ENCODE peak calls at places on chromosomes 1 and 21, in five cellular contexts. P, S, C, R and A are unnamed samples.

GRCh38 chr1:2971146-2971501 is 50.1 kb upstream of the ACTRT2 start:
- DNase-seq in S (no peak), P (no peak), R (no peak), C (no peak), A (no peak)

GRCh38 chr1:195097316-195097715 is 1510.9 kb downstream of the KCNT2 start:
- DNase-seq in S (no peak), R (peak; percentile 73), P (no peak), C (no peak), A (no peak)

GRCh38 chr21:28675265-28676041 is 317.2 kb downstream of the LTN1 start:
- DNase-seq in P (peak; percentile 64), R (peak; percentile 64), S (no peak), C (no peak), A (no peak)

GRCh38 chr1:78839704-78840277 is 166.7 kb downstream of the ADGRL4 start:
- DNase-seq in P (peak; percentile 81), C (no peak), R (peak; percentile 58), S (no peak), A (no peak)

GRCh38 chr1:200836213-200836612 is 36.6 kb upstream of the GPR25 start:
- DNase-seq in P (no peak), C (no peak), R (no peak), S (no peak), A (no peak)

GRCh38 chr1:207810173-207810572 is 58.3 kb downstream of the CD46 start:
- DNase-seq in R (peak; percentile 66), P (peak; percentile 86), S (no peak), C (peak; percentile 26), A (no peak)

GRCh38 chr1:189131576-189131975 is 1346.1 kb downstream of the BRINP3 start:
- DNase-seq in C (no peak), P (no peak), R (peak; percentile 5), S (no peak), A (no peak)

GRCh38 chr1:241849345-241849695 is 1.3 kb downstream of the EXO1 start:
- DNase-seq in S (no peak), C (no peak), R (no peak), P (no peak), A (no peak)

GRCh38 chr1:182629674-182630073 is 25.5 kb upstream of the RGS16 start:
- DNase-seq in P (no peak), C (no peak), R (no peak), S (no peak), A (no peak)

GRCh38 chr21:46113497-46114176 is 15.7 kb downstream of the COL6A2 start:
- DNase-seq in S (peak; percentile 9), R (no peak), P (no peak), C (no peak), A (no peak)

GRCh38 chr1:77589231-77589630 is 93.2 kb downstream of the ZZZ3 start:
- DNase-seq in C (no peak), S (no peak), P (no peak), R (no peak), A (no peak)

GRCh38 chr1:235557495-235557894 is 53.2 kb upstream of the B3GALNT2 start:
- DNase-seq in R (no peak), C (no peak), P (no peak), S (no peak), A (no peak)
- TF ChIP-seq CTCF in R (no peak), C (no peak), P (no peak), S (no peak), A (peak; percentile 31)

DNA sequence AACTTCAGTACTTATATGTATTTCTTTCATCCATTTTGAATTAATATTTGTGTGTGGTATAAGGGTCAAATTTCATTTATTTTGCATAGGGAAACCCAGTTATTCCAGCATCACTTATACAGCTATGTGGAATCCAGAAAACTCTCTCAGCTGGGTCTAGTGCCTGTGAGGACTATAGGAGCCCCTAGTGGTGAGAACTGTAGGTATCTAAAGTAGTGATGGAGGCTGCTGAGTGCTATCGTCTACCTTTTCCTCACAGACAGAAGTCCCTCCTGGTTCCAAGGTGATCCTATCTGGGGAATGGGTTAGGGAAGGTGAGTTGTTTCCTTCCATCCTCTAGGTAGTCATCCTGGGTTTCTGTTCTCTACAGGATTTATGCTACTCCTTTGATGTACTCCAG is 352.0 kb upstream of the C1orf87 start:
- DNase-seq in C (no peak), P (peak; percentile 32), S (no peak), R (peak; percentile 21), A (no peak)
- TF ChIP-seq CTCF in C (no peak), P (peak; percentile 58), S (no peak), R (peak; percentile 44), A (peak; percentile 10)

GRCh38 chr1:109112056-109112651 is 1.8 kb upstream of the ELAPOR1 start:
- DNase-seq in R (peak; percentile 49), C (no peak), S (no peak), P (peak; percentile 59), A (no peak)
- TF ChIP-seq CTCF in R (peak; percentile 42), C (no peak), S (no peak), P (peak; percentile 34), A (peak; percentile 30)

DNA sequence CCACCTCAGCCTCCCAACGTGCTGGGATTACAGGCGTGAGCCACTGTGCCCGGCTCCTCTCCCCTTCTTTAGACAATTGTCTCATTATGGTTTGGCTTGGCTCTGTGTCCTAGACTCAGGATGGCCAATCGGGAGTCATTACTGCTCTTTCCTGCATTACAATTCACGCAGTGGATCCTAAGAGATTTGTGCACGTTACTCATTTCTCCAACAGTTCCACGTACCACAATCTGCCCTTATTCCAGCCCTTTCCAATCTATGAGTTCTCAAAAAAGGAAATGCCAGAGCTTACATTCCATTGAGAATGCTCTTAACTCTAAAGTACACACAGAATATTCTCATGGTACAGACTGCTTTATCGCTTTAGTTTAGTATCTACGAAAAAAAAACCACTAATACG is 357.0 kb downstream of the GPATCH2 start:
- DNase-seq in S (no peak), P (peak; percentile 74), C (no peak), R (no peak), A (no peak)
- TF ChIP-seq CTCF in S (no peak), P (no peak), C (no peak), R (no peak), A (no peak)

GRCh38 chr1:91502138-91502881 is 1.7 kb downstream of the CDC7 start:
- DNase-seq in R (no peak), S (no peak), C (no peak), P (peak; percentile 9), A (no peak)
- TF ChIP-seq CTCF in R (no peak), S (no peak), C (no peak), P (no peak), A (no peak)

GRCh38 chr1:145916745-145917144 is 1.8 kb downstream of the PEX11B start:
- DNase-seq in S (no peak), P (peak; percentile 35), R (no peak), C (no peak), A (no peak)

GRCh38 chr1:145917595-145917994 is 922 bp downstream of the PEX11B start:
- DNase-seq in S (no peak), R (no peak), P (no peak), C (no peak), A (no peak)

GRCh38 chr1:145922266-145922665 is 3.7 kb upstream of the PEX11B start:
- DNase-seq in C (no peak), R (no peak), S (no peak), P (peak; percentile 33), A (no peak)

GRCh38 chr1:145918144-145918991 is at the start of gene PEX11B:
- DNase-seq in P (peak; percentile 90), S (peak; percentile 78), C (peak; percentile 91), R (peak; percentile 92), A (peak; percentile 91)

GRCh38 chr1:145918992-145919939 is 749 bp upstream of the PEX11B start:
- DNase-seq in C (peak; percentile 73), P (peak; percentile 60), S (no peak), R (peak; percentile 26), A (no peak)
- TF ChIP-seq CTCF in C (no peak), P (no peak), S (no peak), R (no peak), A (no peak)

DNA sequence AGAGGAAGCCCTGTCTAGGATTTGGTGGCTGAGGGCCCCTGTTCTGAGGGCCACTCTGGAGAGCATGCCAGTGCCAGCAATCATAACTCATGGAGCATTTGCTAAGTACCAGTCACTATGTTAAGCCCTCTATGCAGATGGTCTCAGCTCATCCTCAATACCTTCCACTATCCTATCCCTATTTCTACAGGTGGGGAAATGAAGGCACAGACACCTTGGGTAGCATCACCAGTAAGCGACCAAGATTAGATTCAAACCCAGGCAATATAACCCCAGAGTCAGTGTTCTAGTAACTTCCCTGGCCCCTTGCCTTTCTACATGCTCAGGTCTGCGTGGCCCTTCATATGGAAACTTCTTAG is 7.9 kb upstream of the NBPF1 start:
- DNase-seq in S (peak; percentile 22), C (no peak), P (no peak), R (no peak), A (no peak)
- TF ChIP-seq CTCF in S (no peak), C (no peak), P (no peak), R (no peak), A (no peak)

GRCh38 chr1:209191242-209191626 is 392.3 kb upstream of the CAMK1G start:
- DNase-seq in R (no peak), P (no peak), C (no peak), S (no peak), A (no peak)

GRCh38 chr1:209187589-209187988 is 395.9 kb upstream of the CAMK1G start:
- DNase-seq in R (no peak), P (no peak), C (no peak), S (no peak), A (no peak)

GRCh38 chr1:209196140-209196539 is 387.4 kb upstream of the CAMK1G start:
- DNase-seq in C (no peak), P (no peak), S (no peak), R (no peak), A (no peak)

GRCh38 chr1:209190591-209191241 is 392.8 kb upstream of the CAMK1G start:
- DNase-seq in S (no peak), R (peak; percentile 65), C (peak; percentile 58), P (peak; percentile 18), A (no peak)
- TF ChIP-seq CTCF in S (no peak), R (peak; percentile 86), C (no peak), P (peak; percentile 50), A (peak; percentile 99)

GRCh38 chr1:14808768-14809167 is 210.3 kb downstream of the KAZN start:
- DNase-seq in S (no peak), R (no peak), P (no peak), C (no peak), A (no peak)

GRCh38 chr1:14800500-14801069 is 202.1 kb downstream of the KAZN start:
- DNase-seq in S (no peak), C (no peak), P (no peak), R (no peak), A (no peak)

GRCh38 chr1:14806772-14807171 is 208.3 kb downstream of the KAZN start:
- DNase-seq in C (no peak), S (no peak), R (no peak), P (no peak), A (no peak)

GRCh38 chr1:14803002-14803789 is 204.7 kb downstream of the KAZN start:
- DNase-seq in C (no peak), S (no peak), R (no peak), P (no peak), A (no peak)

DNA sequence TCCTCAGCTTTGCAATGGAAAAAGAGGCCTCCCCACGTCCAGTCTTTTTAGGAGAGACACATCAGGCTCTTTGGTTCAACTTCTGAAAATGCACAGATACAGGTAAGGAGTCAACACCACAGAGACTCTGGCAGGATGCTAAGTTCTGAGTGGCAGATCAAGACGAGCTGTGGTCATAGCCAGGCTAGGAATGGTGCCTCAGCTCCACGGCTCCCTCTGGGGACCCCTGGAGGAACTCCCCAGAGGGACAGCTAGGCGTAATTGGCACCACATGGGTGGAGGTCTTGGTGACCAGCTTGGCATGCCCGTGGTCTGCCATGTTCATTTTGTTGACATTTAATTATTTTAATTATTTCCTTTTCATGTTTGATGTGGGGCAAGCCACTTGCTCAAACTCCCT is 206.1 kb downstream of the KAZN start:
- DNase-seq in R (no peak), C (no peak), S (no peak), P (no peak), A (no peak)
- TF ChIP-seq CTCF in R (peak; percentile 40), C (no peak), S (no peak), P (no peak), A (no peak)